ENCODE peak calls at places on chromosomes 16 and 17, in ten cellular contexts. I is adrenal gland, Z is stomach, Q is A549, D is H1, N is heart left ventricle, A is IMR-90, O is uterus, P is prostate gland, U is breast epithelium. X is an unnamed sample.

GRCh38 chr16:57804111-57804837 is 2.0 kb upstream of the KIFC3 start:
- DNase-seq in I (no peak), Z (no peak), Q (no peak), D (no peak), N (no peak), A (no peak), O (no peak), P (no peak), U (no peak), X (no peak)

GRCh38 chr17:45104029-45104428 is 28.3 kb downstream of the PLCD3 start:
- DNase-seq in I (no peak), Z (no peak), Q (no peak), D (no peak), N (no peak), A (no peak), O (no peak), P (no peak), U (no peak), X (no peak)

GRCh38 chr17:81429353-81429774 is 34.1 kb downstream of the BAHCC1 start:
- DNase-seq in I (peak; percentile 89), Z (peak; percentile 90), Q (peak; percentile 80), D (no peak), N (peak; percentile 87), A (peak; percentile 67), O (peak; percentile 78), P (peak; percentile 82), U (peak; percentile 91), X (peak; percentile 88)

GRCh38 chr17:72518810-72519597 is 398.2 kb downstream of the SOX9 start:
- DNase-seq in I (no peak), Z (peak; percentile 76), Q (peak; percentile 84), D (no peak), N (no peak), A (no peak), O (no peak), P (peak; percentile 79), U (peak; percentile 59), X (no peak)

GRCh38 chr16:88282221-88283041 is 100.3 kb upstream of the ZNF469 start:
- DNase-seq in I (no peak), Z (no peak), Q (peak; percentile 22), D (no peak), N (no peak), A (peak; percentile 44), O (no peak), P (peak; percentile 15), U (no peak), X (no peak)

GRCh38 chr17:5508855-5509254 is 22.5 kb downstream of the MIS12 start:
- DNase-seq in I (no peak), Z (no peak), Q (peak; percentile 51), D (no peak), N (no peak), A (peak; percentile 79), O (no peak), P (no peak), U (no peak), X (no peak)

GRCh38 chr17:76379646-76380376 is 4.6 kb upstream of the SPHK1 start:
- DNase-seq in I (no peak), Z (no peak), Q (no peak), D (no peak), N (no peak), A (no peak), O (no peak), P (no peak), U (no peak), X (no peak)

GRCh38 chr17:65532491-65532890 is 29.0 kb downstream of the AXIN2 start:
- DNase-seq in I (no peak), Z (no peak), Q (no peak), D (no peak), N (no peak), A (no peak), O (peak; percentile 38), P (no peak), U (no peak), X (no peak)

GRCh38 chr17:68365469-68365868 is 74.2 kb downstream of the ARSG start:
- DNase-seq in I (no peak), Z (no peak), Q (no peak), D (no peak), N (no peak), A (no peak), O (no peak), P (no peak), U (no peak), X (no peak)

GRCh38 chr17:50668025-50668837 is 33.5 kb downstream of the ABCC3 start:
- DNase-seq in I (no peak), Z (no peak), Q (peak; percentile 73), D (no peak), N (no peak), A (peak; percentile 41), O (no peak), P (no peak), U (no peak), X (no peak)

GRCh38 chr17:19343671-19344151 is 18.8 kb downstream of the B9D1 start:
- DNase-seq in I (no peak), Z (no peak), Q (peak; percentile 35), D (no peak), N (no peak), A (no peak), O (no peak), P (no peak), U (peak; percentile 47), X (peak; percentile 53)

GRCh38 chr16:2771496-2772402 is 5.3 kb downstream of the ELOB start:
- DNase-seq in I (no peak), Z (no peak), Q (no peak), D (no peak), N (no peak), A (no peak), O (no peak), P (no peak), U (no peak), X (no peak)

DNA sequence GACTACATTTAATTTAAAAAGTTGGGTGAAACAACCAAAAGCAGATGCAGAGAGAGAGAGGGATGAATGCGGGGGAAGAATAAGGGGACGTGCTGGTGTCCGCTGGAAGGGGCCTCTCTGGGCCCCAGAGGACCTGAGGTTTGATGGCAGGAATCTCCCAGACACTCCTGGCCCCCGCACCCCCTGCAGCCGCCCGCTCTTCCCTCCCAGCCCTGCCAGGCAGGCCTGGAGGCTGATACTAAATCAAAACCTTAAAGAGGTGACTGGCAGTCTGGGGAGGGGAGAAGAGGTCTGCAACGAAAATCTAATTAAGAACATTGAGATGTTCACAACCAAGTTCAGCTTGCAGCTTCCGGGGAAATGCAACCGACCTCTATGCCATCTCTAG is 2.4 kb downstream of the FOXL1 start:
- DNase-seq in I (no peak), Z (no peak), Q (no peak), D (no peak), N (no peak), A (no peak), O (no peak), P (no peak), U (no peak), X (no peak)
- H3K27ac ChIP-seq in I (peak overlapping the region; percentile 22), Z (peak overlapping the region; percentile 12), Q (no peak overlapping the region), D (no peak overlapping the region), N (peak overlapping the region; percentile 86), A (peak overlapping the region; percentile 71), O (no peak overlapping the region), P (no peak overlapping the region), U (no peak overlapping the region), X (no peak overlapping the region)

DNA sequence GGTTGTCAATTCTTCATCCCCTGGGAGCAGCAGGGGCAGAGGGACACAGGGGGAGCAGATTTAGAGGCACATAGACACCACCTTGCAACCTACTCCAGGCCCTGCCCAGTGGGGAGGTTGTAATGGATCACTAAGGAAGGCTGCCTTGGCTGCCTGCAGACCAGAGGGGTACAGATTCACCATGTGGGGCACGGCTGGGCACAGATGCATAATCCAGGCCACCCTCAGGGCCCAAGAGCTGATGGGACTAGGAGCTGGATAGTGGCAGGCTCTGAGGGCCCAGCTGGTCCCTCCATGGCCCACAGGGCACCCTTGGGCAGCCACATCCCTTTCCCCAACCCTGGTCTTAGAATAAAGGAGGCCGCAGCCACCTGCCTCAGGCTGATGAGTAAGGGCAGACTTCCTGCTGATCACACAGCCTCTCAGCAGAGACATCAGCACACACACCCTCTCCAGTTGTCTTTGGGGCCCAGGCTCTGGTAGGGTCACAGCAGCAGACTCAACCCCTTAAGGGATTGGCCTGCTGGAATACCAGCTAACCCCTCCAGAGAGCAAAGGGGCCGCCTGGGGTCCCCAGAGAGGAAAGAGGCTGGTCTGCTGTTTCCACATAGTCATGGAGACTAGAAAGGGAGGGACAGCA is 224.9 kb downstream of the GSG1L start:
- DNase-seq in I (no peak), Z (no peak), Q (no peak), D (no peak), N (no peak), A (no peak), O (no peak), P (no peak), U (peak; percentile 22), X (no peak)
- TF ChIP-seq POLR2A in I (no peak), Z (no peak), Q (no peak), D (no peak), N (no peak), A (no peak), O (no peak), P (no peak), U (no peak), X (no peak)

GRCh38 chr17:16623282-16623681 is 30.4 kb downstream of the ZNF624 start:
- DNase-seq in I (no peak), Z (no peak), Q (no peak), D (no peak), N (no peak), A (no peak), O (no peak), P (no peak), U (no peak), X (no peak)
- H3K9me3 ChIP-seq in I (peaks cover 16% of the 10 kb centered on the region), Z (peaks cover 38% of the 10 kb centered on the region), Q (peaks cover 99% of the 10 kb centered on the region), D (peaks cover 44% of the 10 kb centered on the region), N (no peaks in the 10 kb centered on the region), A (peaks cover 61% of the 10 kb centered on the region), O (no peaks in the 10 kb centered on the region), P (no peaks in the 10 kb centered on the region), U (peaks cover 62% of the 10 kb centered on the region), X (peaks cover 3% of the 10 kb centered on the region)

GRCh38 chr17:78361227-78361683 is 1.4 kb upstream of the SOCS3 start:
- DNase-seq in I (no peak), Z (no peak), Q (no peak), D (no peak), N (no peak), A (no peak), O (no peak), P (no peak), U (no peak), X (no peak)
- H3K27ac ChIP-seq in I (peak overlapping the region; percentile 95), Z (peak overlapping the region; percentile 96), Q (peak overlapping the region; percentile 93), D (peak overlapping the region; percentile 23), N (peak overlapping the region; percentile 97), A (no peak overlapping the region), O (peak overlapping the region; percentile 95), P (peak overlapping the region; percentile 69), U (peak overlapping the region; percentile 94), X (peak overlapping the region; percentile 92)

DNA sequence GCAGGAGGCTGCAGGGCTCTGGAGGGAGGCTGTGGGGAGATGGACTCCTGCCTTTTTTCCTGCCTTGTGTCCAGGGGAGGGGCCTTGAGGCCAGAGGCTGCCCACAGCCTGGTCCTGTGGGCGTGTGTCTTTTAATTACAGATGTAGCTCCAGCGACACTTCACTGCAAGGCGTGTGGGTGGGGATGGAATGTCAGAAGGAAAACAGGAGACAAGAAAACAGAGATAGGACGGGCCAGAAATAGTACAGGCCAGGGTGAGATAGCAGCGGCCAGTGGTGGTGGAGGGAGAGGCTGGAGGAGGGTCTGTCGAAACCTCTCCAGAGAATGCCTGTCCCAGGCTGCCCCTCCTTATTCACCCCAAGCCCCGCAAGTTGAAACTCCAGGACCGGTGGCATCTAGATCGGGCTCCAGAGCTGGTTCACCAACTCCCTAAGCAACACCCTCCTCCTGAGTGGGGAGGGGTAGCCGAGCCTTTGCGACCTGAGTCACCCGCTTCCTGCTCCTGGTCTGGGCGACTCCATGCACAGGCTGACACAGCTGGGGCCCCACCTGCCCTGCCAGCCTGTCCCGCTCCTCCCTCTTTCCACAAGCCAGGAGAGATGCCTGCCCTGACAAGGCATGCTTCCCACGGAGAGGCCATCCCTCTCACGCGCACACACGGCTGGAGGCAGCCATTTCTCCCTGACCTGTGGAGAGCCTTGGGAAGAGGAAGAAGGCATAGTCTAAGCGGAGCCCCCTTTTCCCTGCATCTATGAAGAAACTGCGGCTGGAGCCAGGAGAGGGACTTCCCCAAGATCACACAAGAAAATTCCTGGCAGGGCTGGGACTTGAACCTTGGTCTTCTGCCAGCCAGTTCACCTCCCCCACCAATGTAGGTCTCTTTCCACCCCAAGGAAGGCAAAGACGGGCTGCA is 6.6 kb upstream of the JUP start:
- DNase-seq in I (no peak), Z (peak; percentile 83), Q (peak; percentile 93), D (no peak), N (peak; percentile 87), A (peak; percentile 60), O (peak; percentile 54), P (peak; percentile 61), U (peak; percentile 87), X (peak; percentile 69)
- TF ChIP-seq POLR2A in I (no peak), Z (no peak), Q (peak; percentile 33), D (no peak), N (no peak), A (no peak), O (no peak), P (peak; percentile 76), U (no peak), X (no peak)